ENCODE peak calls at places on chromosomes 11 and 22, in five cellular contexts. J, K, W, S and Q are unnamed samples.

GRCh38 chr11:72584933-72585597 is 89.2 kb downstream of the PDE2A start:
- DNase-seq in J (no peak), K (no peak), W (no peak), S (no peak), Q (no peak)

GRCh38 chr11:68315581-68315920 is 3.2 kb downstream of the LRP5 start:
- DNase-seq in J (no peak), K (no peak), W (no peak), S (no peak), Q (no peak)

GRCh38 chr22:43185860-43186261 is 1.1 kb downstream of the TTLL12 start:
- DNase-seq in J (peak), K (peak), W (peak), S (peak), Q (peak)

GRCh38 chr11:73414977-73415492 is 38.8 kb downstream of the RELT start:
- DNase-seq in J (peak), K (no peak), W (peak), S (no peak), Q (peak)

GRCh38 chr22:25219211-25219689 is at the start of gene CRYBB2:
- DNase-seq in J (no peak), K (no peak), W (no peak), S (no peak), Q (no peak)

GRCh38 chr11:66489636-66490035 is 9.4 kb downstream of the DPP3 start:
- DNase-seq in J (no peak), K (no peak), W (no peak), S (no peak), Q (no peak)

GRCh38 chr11:62171261-62171723 is 18.7 kb upstream of the SCGB1D1 start:
- DNase-seq in J (peak), K (peak), W (peak), S (peak), Q (peak)

GRCh38 chr11:81959341-81959740 is 774.3 kb downstream of the FAM181B start:
- DNase-seq in J (no peak), K (no peak), W (no peak), S (no peak), Q (no peak)

GRCh38 chr11:44005076-44005800 is 42.5 kb upstream of the ACCSL start:
- DNase-seq in J (no peak), K (no peak), W (no peak), S (peak), Q (no peak)

GRCh38 chr11:19715373-19715772 is 2.7 kb downstream of the NAV2 start:
- DNase-seq in J (peak), K (peak), W (peak), S (no peak), Q (peak)

GRCh38 chr11:126498281-126498680 is 142.8 kb downstream of the ST3GAL4 start:
- DNase-seq in J (no peak), K (no peak), W (no peak), S (no peak), Q (no peak)

GRCh38 chr22:44933829-44934735 is 75.7 kb downstream of the PHF21B start:
- DNase-seq in J (no peak), K (no peak), W (no peak), S (no peak), Q (no peak)

GRCh38 chr11:133904818-133905515 is 51.8 kb downstream of the IGSF9B start:
- DNase-seq in J (no peak), K (no peak), W (no peak), S (peak), Q (no peak)

GRCh38 chr22:48459259-48459658 is 1368.4 kb downstream of the BRD1 start:
- DNase-seq in J (no peak), K (no peak), W (no peak), S (peak), Q (no peak)
- H3K4me3 ChIP-seq in J (no peak), K (no peak), W (no peak), S (no peak), Q (no peak)

GRCh38 chr11:8355418-8355742 is 91.7 kb upstream of the LMO1 start:
- DNase-seq in J (no peak), K (no peak), W (no peak), S (no peak), Q (no peak)

GRCh38 chr11:8356216-8356615 is 92.5 kb upstream of the LMO1 start:
- DNase-seq in J (no peak), K (no peak), W (no peak), S (no peak), Q (no peak)

GRCh38 chr11:8352852-8353505 is 89.3 kb upstream of the LMO1 start:
- DNase-seq in J (no peak), K (no peak), W (no peak), S (no peak), Q (peak)

GRCh38 chr11:8356731-8357504 is 93.2 kb upstream of the LMO1 start:
- DNase-seq in J (no peak), K (no peak), W (no peak), S (no peak), Q (peak)

GRCh38 chr11:8354622-8355417 is 91.1 kb upstream of the LMO1 start:
- DNase-seq in J (no peak), K (no peak), W (no peak), S (no peak), Q (no peak)
- H3K4me3 ChIP-seq in J (no peak), K (no peak), W (no peak), S (no peak), Q (no peak)

GRCh38 chr11:31813961-31814868 is 3.1 kb upstream of the PAX6 start:
- DNase-seq in J (no peak), K (no peak), W (no peak), S (peak), Q (no peak)
- H3K4me3 ChIP-seq in J (no peak), K (no peak), W (no peak), S (no peak), Q (no peak)

GRCh38 chr22:39457047-39457545 is 284 bp downstream of the MGAT3 start:
- DNase-seq in J (no peak), K (peak), W (no peak), S (no peak), Q (no peak)
- H3K4me3 ChIP-seq in J (no peak), K (peak), W (peak), S (peak), Q (no peak)

GRCh38 chr11:130448039-130448415 is 418 bp upstream of the ADAMTS15 start:
- DNase-seq in J (no peak), K (no peak), W (no peak), S (no peak), Q (no peak)

GRCh38 chr11:130448416-130449068 is at the start of gene ADAMTS15:
- DNase-seq in J (peak), K (peak), W (peak), S (peak), Q (peak)

GRCh38 chr11:130449996-130450419 is 1.6 kb downstream of the ADAMTS15 start:
- DNase-seq in J (peak), K (peak), W (peak), S (peak), Q (peak)

GRCh38 chr11:130451261-130452019 is 3.0 kb downstream of the ADAMTS15 start:
- DNase-seq in J (no peak), K (no peak), W (peak), S (no peak), Q (peak)

DNA sequence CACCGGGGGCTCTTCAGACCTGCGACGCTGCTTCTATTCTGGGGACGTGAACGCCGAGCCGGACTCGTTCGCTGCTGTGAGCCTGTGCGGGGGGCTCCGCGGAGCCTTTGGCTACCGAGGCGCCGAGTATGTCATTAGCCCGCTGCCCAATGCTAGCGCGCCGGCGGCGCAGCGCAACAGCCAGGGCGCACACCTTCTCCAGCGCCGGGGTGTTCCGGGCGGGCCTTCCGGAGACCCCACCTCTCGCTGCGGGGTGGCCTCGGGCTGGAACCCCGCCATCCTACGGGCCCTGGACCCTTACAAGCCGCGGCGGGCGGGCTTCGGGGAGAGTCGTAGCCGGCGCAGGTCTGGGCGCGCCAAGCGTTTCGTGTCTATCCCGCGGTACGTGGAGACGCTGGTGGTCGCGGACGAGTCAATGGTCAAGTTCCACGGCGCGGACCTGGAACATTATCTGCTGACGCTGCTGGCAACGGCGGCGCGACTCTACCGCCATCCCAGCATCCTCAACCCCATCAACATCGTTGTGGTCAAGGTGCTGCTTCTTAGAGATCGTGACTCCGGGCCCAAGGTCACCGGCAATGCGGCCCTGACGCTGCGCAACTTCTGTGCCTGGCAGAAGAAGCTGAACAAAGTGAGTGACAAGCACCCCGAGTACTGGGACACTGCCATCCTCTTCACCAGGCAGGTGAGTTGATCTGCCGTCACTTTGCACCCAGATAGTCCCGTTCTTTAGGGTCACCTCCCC is 973 bp downstream of the ADAMTS15 start:
- DNase-seq in J (no peak), K (no peak), W (no peak), S (no peak), Q (no peak)
- H3K4me3 ChIP-seq in J (peak), K (peak), W (peak), S (peak), Q (peak)

GRCh38 chr11:74468058-74468457 is 709 bp upstream of the KCNE3 start:
- DNase-seq in J (no peak), K (no peak), W (no peak), S (peak), Q (no peak)
- H3K4me3 ChIP-seq in J (no peak), K (no peak), W (no peak), S (no peak), Q (no peak)

GRCh38 chr22:32723632-32724031 is 77.9 kb upstream of the TIMP3 start:
- DNase-seq in J (peak), K (peak), W (peak), S (peak), Q (peak)
- H3K4me3 ChIP-seq in J (no peak), K (no peak), W (no peak), S (no peak), Q (no peak)

GRCh38 chr22:50314081-50314454 is 6.6 kb upstream of the PLXNB2 start:
- DNase-seq in J (no peak), K (no peak), W (no peak), S (no peak), Q (no peak)

GRCh38 chr22:50312371-50312770 is 4.9 kb upstream of the PLXNB2 start:
- DNase-seq in J (no peak), K (no peak), W (no peak), S (no peak), Q (no peak)

GRCh38 chr22:50313021-50313420 is 5.6 kb upstream of the PLXNB2 start:
- DNase-seq in J (no peak), K (no peak), W (no peak), S (no peak), Q (no peak)

GRCh38 chr22:50314455-50315288 is 7.2 kb upstream of the PLXNB2 start:
- DNase-seq in J (no peak), K (peak), W (no peak), S (no peak), Q (no peak)

GRCh38 chr22:50313600-50313999 is 6.2 kb upstream of the PLXNB2 start:
- DNase-seq in J (no peak), K (peak), W (no peak), S (no peak), Q (no peak)
- H3K4me3 ChIP-seq in J (no peak), K (no peak), W (no peak), S (no peak), Q (no peak)